ENCODE peak calls at places on chromosomes 3 and 15, in six cellular contexts. One of them, this sample, is unnamed.

GRCh38 chr3:184176377-184177330 is 2.0 kb downstream of the AP2M1 start:
- DNase-seq in WTC11: peak; percentile 92
- DNase-seq in activated T-helper 1 cell treated with Interleukin-2 at 50 U/mL for 16 hours: no peak
- DNase-seq in ureter: peak; percentile 73
- DNase-seq in progenitor cell of endocrine pancreas: no peak
- DNase-seq in activated T-cell treated with anti-CD3 and anti-CD28 coated beads for 48 hours: no peak
- DNase-seq in this sample: peak; percentile 64

GRCh38 chr3:48190911-48191310 is 2.7 kb upstream of the CDC25A start:
- DNase-seq in WTC11: no peak
- DNase-seq in activated T-cell treated with anti-CD3 and anti-CD28 coated beads for 48 hours: no peak
- DNase-seq in activated T-helper 1 cell treated with Interleukin-2 at 50 U/mL for 16 hours: no peak
- DNase-seq in ureter: no peak
- DNase-seq in progenitor cell of endocrine pancreas: no peak
- DNase-seq in this sample: no peak

GRCh38 chr3:74621581-74621980 is 7.1 kb upstream of the CNTN3 start:
- DNase-seq in activated T-cell treated with anti-CD3 and anti-CD28 coated beads for 48 hours: no peak
- DNase-seq in WTC11: no peak
- DNase-seq in progenitor cell of endocrine pancreas: no peak
- DNase-seq in activated T-helper 1 cell treated with Interleukin-2 at 50 U/mL for 16 hours: no peak
- DNase-seq in ureter: no peak
- DNase-seq in this sample: no peak

GRCh38 chr3:177463863-177464262 is 266.6 kb upstream of the TBL1XR1 start:
- DNase-seq in ureter: no peak
- DNase-seq in activated T-cell treated with anti-CD3 and anti-CD28 coated beads for 48 hours: no peak
- DNase-seq in activated T-helper 1 cell treated with Interleukin-2 at 50 U/mL for 16 hours: no peak
- DNase-seq in progenitor cell of endocrine pancreas: no peak
- DNase-seq in WTC11: no peak
- DNase-seq in this sample: no peak

GRCh38 chr3:93984618-93985017 is 4.7 kb downstream of the ARL13B start:
- DNase-seq in progenitor cell of endocrine pancreas: no peak
- DNase-seq in ureter: no peak
- DNase-seq in activated T-helper 1 cell treated with Interleukin-2 at 50 U/mL for 16 hours: no peak
- DNase-seq in activated T-cell treated with anti-CD3 and anti-CD28 coated beads for 48 hours: no peak
- DNase-seq in WTC11: no peak
- DNase-seq in this sample: no peak

GRCh38 chr3:173008978-173009377 is 132.1 kb downstream of the SPATA16 start:
- DNase-seq in activated T-cell treated with anti-CD3 and anti-CD28 coated beads for 48 hours: no peak
- DNase-seq in activated T-helper 1 cell treated with Interleukin-2 at 50 U/mL for 16 hours: no peak
- DNase-seq in ureter: no peak
- DNase-seq in WTC11: no peak
- DNase-seq in progenitor cell of endocrine pancreas: no peak
- DNase-seq in this sample: no peak

GRCh38 chr3:150251654-150252053 is 156.4 kb upstream of the TSC22D2 start:
- DNase-seq in progenitor cell of endocrine pancreas: no peak
- DNase-seq in ureter: no peak
- DNase-seq in activated T-cell treated with anti-CD3 and anti-CD28 coated beads for 48 hours: no peak
- DNase-seq in activated T-helper 1 cell treated with Interleukin-2 at 50 U/mL for 16 hours: no peak
- DNase-seq in WTC11: no peak
- DNase-seq in this sample: no peak

GRCh38 chr3:46737320-46737719 is 19.7 kb upstream of the PRSS50 start:
- DNase-seq in activated T-helper 1 cell treated with Interleukin-2 at 50 U/mL for 16 hours: no peak
- DNase-seq in activated T-cell treated with anti-CD3 and anti-CD28 coated beads for 48 hours: no peak
- DNase-seq in progenitor cell of endocrine pancreas: no peak
- DNase-seq in ureter: no peak
- DNase-seq in WTC11: no peak
- DNase-seq in this sample: no peak

GRCh38 chr15:82298520-82298919 is 35.9 kb downstream of the SAXO2 start:
- DNase-seq in WTC11: no peak
- DNase-seq in activated T-helper 1 cell treated with Interleukin-2 at 50 U/mL for 16 hours: peak; percentile 58
- DNase-seq in progenitor cell of endocrine pancreas: no peak
- DNase-seq in ureter: no peak
- DNase-seq in activated T-cell treated with anti-CD3 and anti-CD28 coated beads for 48 hours: peak; percentile 54
- DNase-seq in this sample: no peak

GRCh38 chr3:113847664-113848461 is 9.3 kb downstream of the GRAMD1C start:
- DNase-seq in activated T-cell treated with anti-CD3 and anti-CD28 coated beads for 48 hours: no peak
- DNase-seq in progenitor cell of endocrine pancreas: no peak
- DNase-seq in activated T-helper 1 cell treated with Interleukin-2 at 50 U/mL for 16 hours: no peak
- DNase-seq in ureter: no peak
- DNase-seq in WTC11: no peak
- DNase-seq in this sample: no peak

GRCh38 chr3:123421353-123422174 is 27.3 kb downstream of the ADCY5 start:
- DNase-seq in WTC11: no peak
- DNase-seq in progenitor cell of endocrine pancreas: no peak
- DNase-seq in activated T-cell treated with anti-CD3 and anti-CD28 coated beads for 48 hours: no peak
- DNase-seq in ureter: no peak
- DNase-seq in activated T-helper 1 cell treated with Interleukin-2 at 50 U/mL for 16 hours: no peak
- DNase-seq in this sample: no peak

GRCh38 chr15:79296583-79296982 is 14.1 kb downstream of the ANKRD34C start:
- DNase-seq in activated T-cell treated with anti-CD3 and anti-CD28 coated beads for 48 hours: no peak
- DNase-seq in ureter: no peak
- DNase-seq in activated T-helper 1 cell treated with Interleukin-2 at 50 U/mL for 16 hours: no peak
- DNase-seq in WTC11: no peak
- DNase-seq in progenitor cell of endocrine pancreas: no peak
- DNase-seq in this sample: no peak

GRCh38 chr3:134846943-134847342 is 51.9 kb downstream of the EPHB1 start:
- DNase-seq in progenitor cell of endocrine pancreas: no peak
- DNase-seq in activated T-cell treated with anti-CD3 and anti-CD28 coated beads for 48 hours: no peak
- DNase-seq in ureter: no peak
- DNase-seq in activated T-helper 1 cell treated with Interleukin-2 at 50 U/mL for 16 hours: no peak
- DNase-seq in WTC11: no peak
- DNase-seq in this sample: peak; percentile 3

GRCh38 chr3:107999215-107999775 is 91.5 kb downstream of the CD47 start:
- DNase-seq in ureter: no peak
- DNase-seq in progenitor cell of endocrine pancreas: no peak
- DNase-seq in activated T-cell treated with anti-CD3 and anti-CD28 coated beads for 48 hours: no peak
- DNase-seq in WTC11: no peak
- DNase-seq in activated T-helper 1 cell treated with Interleukin-2 at 50 U/mL for 16 hours: no peak
- DNase-seq in this sample: peak; percentile 26

GRCh38 chr3:11434017-11434526 is 161.9 kb downstream of the ATG7 start:
- DNase-seq in progenitor cell of endocrine pancreas: no peak
- DNase-seq in ureter: peak; percentile 54
- DNase-seq in WTC11: no peak
- DNase-seq in activated T-helper 1 cell treated with Interleukin-2 at 50 U/mL for 16 hours: no peak
- DNase-seq in activated T-cell treated with anti-CD3 and anti-CD28 coated beads for 48 hours: no peak
- DNase-seq in this sample: no peak

GRCh38 chr3:37534940-37535339 is 326.7 kb upstream of the CTDSPL start:
- DNase-seq in progenitor cell of endocrine pancreas: no peak
- DNase-seq in ureter: no peak
- DNase-seq in activated T-cell treated with anti-CD3 and anti-CD28 coated beads for 48 hours: no peak
- DNase-seq in activated T-helper 1 cell treated with Interleukin-2 at 50 U/mL for 16 hours: no peak
- DNase-seq in WTC11: no peak
- DNase-seq in this sample: no peak

GRCh38 chr3:190495796-190496195 is 18.1 kb upstream of the IL1RAP start:
- DNase-seq in activated T-cell treated with anti-CD3 and anti-CD28 coated beads for 48 hours: no peak
- DNase-seq in ureter: no peak
- DNase-seq in WTC11: no peak
- DNase-seq in activated T-helper 1 cell treated with Interleukin-2 at 50 U/mL for 16 hours: no peak
- DNase-seq in progenitor cell of endocrine pancreas: no peak
- DNase-seq in this sample: no peak

GRCh38 chr15:86541540-86541939 is 461.9 kb downstream of the AGBL1 start:
- DNase-seq in activated T-helper 1 cell treated with Interleukin-2 at 50 U/mL for 16 hours: no peak
- DNase-seq in WTC11: no peak
- DNase-seq in activated T-cell treated with anti-CD3 and anti-CD28 coated beads for 48 hours: no peak
- DNase-seq in progenitor cell of endocrine pancreas: no peak
- DNase-seq in ureter: no peak
- DNase-seq in this sample: no peak

GRCh38 chr3:59499954-59500353 is 450.1 kb upstream of the CFAP20DC start:
- DNase-seq in ureter: no peak
- DNase-seq in activated T-cell treated with anti-CD3 and anti-CD28 coated beads for 48 hours: no peak
- DNase-seq in WTC11: peak; percentile 20
- DNase-seq in activated T-helper 1 cell treated with Interleukin-2 at 50 U/mL for 16 hours: no peak
- DNase-seq in progenitor cell of endocrine pancreas: no peak
- DNase-seq in this sample: no peak

GRCh38 chr15:64452988-64453688 is 7.2 kb upstream of the ZNF609 start:
- DNase-seq in progenitor cell of endocrine pancreas: no peak
- DNase-seq in activated T-cell treated with anti-CD3 and anti-CD28 coated beads for 48 hours: no peak
- DNase-seq in activated T-helper 1 cell treated with Interleukin-2 at 50 U/mL for 16 hours: no peak
- DNase-seq in WTC11: no peak
- DNase-seq in ureter: no peak
- DNase-seq in this sample: no peak

GRCh38 chr3:71709908-71710511 is 15.2 kb downstream of the EIF4E3 start:
- DNase-seq in ureter: no peak
- DNase-seq in WTC11: no peak
- DNase-seq in activated T-helper 1 cell treated with Interleukin-2 at 50 U/mL for 16 hours: no peak
- DNase-seq in activated T-cell treated with anti-CD3 and anti-CD28 coated beads for 48 hours: no peak
- DNase-seq in progenitor cell of endocrine pancreas: no peak
- DNase-seq in this sample: no peak

GRCh38 chr15:40843885-40844542 is at the start of gene SPINT1:
- DNase-seq in activated T-cell treated with anti-CD3 and anti-CD28 coated beads for 48 hours: peak; percentile 76
- DNase-seq in ureter: peak; percentile 77
- DNase-seq in activated T-helper 1 cell treated with Interleukin-2 at 50 U/mL for 16 hours: peak; percentile 17
- DNase-seq in progenitor cell of endocrine pancreas: peak; percentile 44
- DNase-seq in WTC11: peak; percentile 63
- DNase-seq in this sample: no peak

GRCh38 chr15:66389859-66390382 is 3.2 kb downstream of the MAP2K1 start:
- DNase-seq in WTC11: no peak
- DNase-seq in ureter: no peak
- DNase-seq in activated T-cell treated with anti-CD3 and anti-CD28 coated beads for 48 hours: no peak
- DNase-seq in progenitor cell of endocrine pancreas: no peak
- DNase-seq in activated T-helper 1 cell treated with Interleukin-2 at 50 U/mL for 16 hours: no peak
- DNase-seq in this sample: no peak

GRCh38 chr15:84034831-84035753 is 200.5 kb upstream of the GOLGA6L4 start:
- DNase-seq in WTC11: peak; percentile 23
- DNase-seq in activated T-helper 1 cell treated with Interleukin-2 at 50 U/mL for 16 hours: no peak
- DNase-seq in ureter: no peak
- DNase-seq in progenitor cell of endocrine pancreas: no peak
- DNase-seq in activated T-cell treated with anti-CD3 and anti-CD28 coated beads for 48 hours: no peak
- DNase-seq in this sample: peak; percentile 40